ENCODE peak calls at places on chromosomes 13 and 19, in eight cellular contexts. One of them, this sample, is unnamed.

GRCh38 chr19:29610213-29610573 is 4.1 kb downstream of the POP4 start:
- DNase-seq in GM10248: no peak
- DNase-seq in fibroblast of lung: no peak
- DNase-seq in fibroblast of the aortic adventitia: no peak
- DNase-seq in progenitor cell of endocrine pancreas: no peak
- DNase-seq in ascending aorta: no peak
- DNase-seq in B cell: no peak
- DNase-seq in adrenal gland: no peak
- DNase-seq in this sample: no peak

GRCh38 chr19:40266111-40266510 is 19.0 kb downstream of the AKT2 start:
- DNase-seq in GM10248: no peak
- DNase-seq in fibroblast of lung: no peak
- DNase-seq in fibroblast of the aortic adventitia: no peak
- DNase-seq in progenitor cell of endocrine pancreas: no peak
- DNase-seq in ascending aorta: no peak
- DNase-seq in B cell: no peak
- DNase-seq in adrenal gland: peak
- DNase-seq in this sample: no peak

GRCh38 chr13:92913840-92914239 is 312.8 kb upstream of the GPC6 start:
- DNase-seq in GM10248: no peak
- DNase-seq in fibroblast of lung: no peak
- DNase-seq in fibroblast of the aortic adventitia: no peak
- DNase-seq in progenitor cell of endocrine pancreas: no peak
- DNase-seq in ascending aorta: no peak
- DNase-seq in B cell: no peak
- DNase-seq in adrenal gland: no peak
- DNase-seq in this sample: no peak

GRCh38 chr13:39970177-39970846 is 314.9 kb downstream of the COG6 start:
- DNase-seq in GM10248: no peak
- DNase-seq in fibroblast of lung: no peak
- DNase-seq in fibroblast of the aortic adventitia: no peak
- DNase-seq in progenitor cell of endocrine pancreas: no peak
- DNase-seq in ascending aorta: no peak
- DNase-seq in B cell: no peak
- DNase-seq in adrenal gland: no peak
- DNase-seq in this sample: no peak

GRCh38 chr13:43305416-43305815 is 282.0 kb downstream of the DNAJC15 start:
- DNase-seq in GM10248: no peak
- DNase-seq in fibroblast of lung: no peak
- DNase-seq in fibroblast of the aortic adventitia: peak
- DNase-seq in progenitor cell of endocrine pancreas: no peak
- DNase-seq in ascending aorta: no peak
- DNase-seq in B cell: no peak
- DNase-seq in adrenal gland: no peak
- DNase-seq in this sample: no peak

GRCh38 chr13:77565635-77566034 is 30.1 kb downstream of the SCEL start:
- DNase-seq in GM10248: peak
- DNase-seq in fibroblast of lung: peak
- DNase-seq in fibroblast of the aortic adventitia: peak
- DNase-seq in progenitor cell of endocrine pancreas: no peak
- DNase-seq in ascending aorta: no peak
- DNase-seq in B cell: peak
- DNase-seq in adrenal gland: no peak
- DNase-seq in this sample: no peak

GRCh38 chr19:30074741-30075460 is 132.9 kb downstream of the URI1 start:
- DNase-seq in GM10248: no peak
- DNase-seq in fibroblast of lung: no peak
- DNase-seq in fibroblast of the aortic adventitia: no peak
- DNase-seq in progenitor cell of endocrine pancreas: no peak
- DNase-seq in ascending aorta: peak
- DNase-seq in B cell: no peak
- DNase-seq in adrenal gland: no peak
- DNase-seq in this sample: no peak

GRCh38 chr19:40716031-40716654 is 543 bp downstream of the COQ8B start:
- DNase-seq in GM10248: no peak
- DNase-seq in fibroblast of lung: no peak
- DNase-seq in fibroblast of the aortic adventitia: no peak
- DNase-seq in progenitor cell of endocrine pancreas: no peak
- DNase-seq in ascending aorta: no peak
- DNase-seq in B cell: no peak
- DNase-seq in adrenal gland: peak
- DNase-seq in this sample: peak

GRCh38 chr13:94860981-94861407 is 148.6 kb upstream of the SOX21 start:
- DNase-seq in GM10248: no peak
- DNase-seq in fibroblast of lung: peak
- DNase-seq in fibroblast of the aortic adventitia: peak
- DNase-seq in progenitor cell of endocrine pancreas: no peak
- DNase-seq in ascending aorta: no peak
- DNase-seq in B cell: no peak
- DNase-seq in adrenal gland: peak
- DNase-seq in this sample: no peak

GRCh38 chr13:24348385-24348784 is 39.0 kb downstream of the C1QTNF9 start:
- DNase-seq in GM10248: no peak
- DNase-seq in fibroblast of lung: no peak
- DNase-seq in fibroblast of the aortic adventitia: no peak
- DNase-seq in progenitor cell of endocrine pancreas: no peak
- DNase-seq in ascending aorta: no peak
- DNase-seq in B cell: no peak
- DNase-seq in adrenal gland: no peak
- DNase-seq in this sample: no peak

GRCh38 chr19:1168877-1169791 is 4.9 kb downstream of the SBNO2 start:
- DNase-seq in GM10248: no peak
- DNase-seq in fibroblast of lung: peak
- DNase-seq in fibroblast of the aortic adventitia: peak
- DNase-seq in progenitor cell of endocrine pancreas: no peak
- DNase-seq in ascending aorta: no peak
- DNase-seq in B cell: no peak
- DNase-seq in adrenal gland: peak
- DNase-seq in this sample: no peak

GRCh38 chr13:97117388-97117910 is 104.7 kb upstream of the MBNL2 start:
- DNase-seq in GM10248: no peak
- DNase-seq in fibroblast of lung: no peak
- DNase-seq in fibroblast of the aortic adventitia: no peak
- DNase-seq in progenitor cell of endocrine pancreas: no peak
- DNase-seq in ascending aorta: no peak
- DNase-seq in B cell: no peak
- DNase-seq in adrenal gland: no peak
- DNase-seq in this sample: no peak

GRCh38 chr13:80070024-80070703 is 270.8 kb downstream of the SPRY2 start:
- DNase-seq in GM10248: no peak
- DNase-seq in fibroblast of lung: no peak
- DNase-seq in fibroblast of the aortic adventitia: no peak
- DNase-seq in progenitor cell of endocrine pancreas: no peak
- DNase-seq in ascending aorta: no peak
- DNase-seq in B cell: no peak
- DNase-seq in adrenal gland: no peak
- DNase-seq in this sample: no peak

GRCh38 chr13:29688193-29688592 is 92.7 kb upstream of the SLC7A1 start:
- DNase-seq in GM10248: no peak
- DNase-seq in fibroblast of lung: no peak
- DNase-seq in fibroblast of the aortic adventitia: no peak
- DNase-seq in progenitor cell of endocrine pancreas: no peak
- DNase-seq in ascending aorta: no peak
- DNase-seq in B cell: no peak
- DNase-seq in adrenal gland: no peak
- DNase-seq in this sample: no peak

GRCh38 chr19:19459707-19460251 is 54.3 kb downstream of the GATAD2A start:
- DNase-seq in GM10248: peak
- DNase-seq in fibroblast of lung: peak
- DNase-seq in fibroblast of the aortic adventitia: peak
- DNase-seq in progenitor cell of endocrine pancreas: no peak
- DNase-seq in ascending aorta: peak
- DNase-seq in B cell: peak
- DNase-seq in adrenal gland: peak
- DNase-seq in this sample: peak

GRCh38 chr13:80374453-80374852 is 33.5 kb upstream of the SPRY2 start:
- DNase-seq in GM10248: no peak
- DNase-seq in fibroblast of lung: no peak
- DNase-seq in fibroblast of the aortic adventitia: peak
- DNase-seq in progenitor cell of endocrine pancreas: no peak
- DNase-seq in ascending aorta: no peak
- DNase-seq in B cell: no peak
- DNase-seq in adrenal gland: no peak
- DNase-seq in this sample: no peak

GRCh38 chr19:13277104-13277809 is 127.0 kb downstream of the IER2 start:
- DNase-seq in GM10248: peak
- DNase-seq in fibroblast of lung: peak
- DNase-seq in fibroblast of the aortic adventitia: peak
- DNase-seq in progenitor cell of endocrine pancreas: peak
- DNase-seq in ascending aorta: peak
- DNase-seq in B cell: peak
- DNase-seq in adrenal gland: peak
- DNase-seq in this sample: peak

GRCh38 chr13:73440296-73440895 is 381.6 kb downstream of the KLF5 start:
- DNase-seq in GM10248: no peak
- DNase-seq in fibroblast of lung: peak
- DNase-seq in fibroblast of the aortic adventitia: peak
- DNase-seq in progenitor cell of endocrine pancreas: no peak
- DNase-seq in ascending aorta: no peak
- DNase-seq in B cell: no peak
- DNase-seq in adrenal gland: no peak
- DNase-seq in this sample: peak

GRCh38 chr19:34471906-34472305 is 9.7 kb upstream of the WTIP start:
- DNase-seq in GM10248: no peak
- DNase-seq in fibroblast of lung: no peak
- DNase-seq in fibroblast of the aortic adventitia: no peak
- DNase-seq in progenitor cell of endocrine pancreas: no peak
- DNase-seq in ascending aorta: no peak
- DNase-seq in B cell: no peak
- DNase-seq in adrenal gland: no peak
- DNase-seq in this sample: no peak

GRCh38 chr13:37656247-37656940 is 57.8 kb upstream of the POSTN start:
- DNase-seq in GM10248: no peak
- DNase-seq in fibroblast of lung: peak
- DNase-seq in fibroblast of the aortic adventitia: peak
- DNase-seq in progenitor cell of endocrine pancreas: no peak
- DNase-seq in ascending aorta: peak
- DNase-seq in B cell: no peak
- DNase-seq in adrenal gland: no peak
- DNase-seq in this sample: no peak

GRCh38 chr19:48417436-48417835 is 24.0 kb downstream of the GRIN2D start:
- DNase-seq in GM10248: no peak
- DNase-seq in fibroblast of lung: no peak
- DNase-seq in fibroblast of the aortic adventitia: no peak
- DNase-seq in progenitor cell of endocrine pancreas: no peak
- DNase-seq in ascending aorta: no peak
- DNase-seq in B cell: no peak
- DNase-seq in adrenal gland: peak
- DNase-seq in this sample: no peak

GRCh38 chr19:48415869-48416268 is 22.4 kb downstream of the GRIN2D start:
- DNase-seq in GM10248: no peak
- DNase-seq in fibroblast of lung: no peak
- DNase-seq in fibroblast of the aortic adventitia: no peak
- DNase-seq in progenitor cell of endocrine pancreas: no peak
- DNase-seq in ascending aorta: no peak
- DNase-seq in B cell: no peak
- DNase-seq in adrenal gland: no peak
- DNase-seq in this sample: no peak

GRCh38 chr19:48421548-48421947 is 24.2 kb upstream of the GRWD1 start:
- DNase-seq in GM10248: no peak
- DNase-seq in fibroblast of lung: no peak
- DNase-seq in fibroblast of the aortic adventitia: peak
- DNase-seq in progenitor cell of endocrine pancreas: no peak
- DNase-seq in ascending aorta: no peak
- DNase-seq in B cell: no peak
- DNase-seq in adrenal gland: no peak
- DNase-seq in this sample: no peak

GRCh38 chr19:48419158-48419920 is 25.9 kb downstream of the GRIN2D start:
- DNase-seq in GM10248: peak
- DNase-seq in fibroblast of lung: peak
- DNase-seq in fibroblast of the aortic adventitia: no peak
- DNase-seq in progenitor cell of endocrine pancreas: no peak
- DNase-seq in ascending aorta: no peak
- DNase-seq in B cell: peak
- DNase-seq in adrenal gland: peak
- DNase-seq in this sample: peak

GRCh38 chr19:48418317-48419064 is 25.0 kb downstream of the GRIN2D start:
- DNase-seq in GM10248: no peak
- DNase-seq in fibroblast of lung: no peak
- DNase-seq in fibroblast of the aortic adventitia: no peak
- DNase-seq in progenitor cell of endocrine pancreas: no peak
- DNase-seq in ascending aorta: no peak
- DNase-seq in B cell: no peak
- DNase-seq in adrenal gland: no peak
- DNase-seq in this sample: peak
- TF ChIP-seq CTCF in GM10248: no peak
- TF ChIP-seq CTCF in fibroblast of lung: peak
- TF ChIP-seq CTCF in fibroblast of the aortic adventitia: no peak
- TF ChIP-seq CTCF in progenitor cell of endocrine pancreas: no peak
- TF ChIP-seq CTCF in ascending aorta: no peak
- TF ChIP-seq CTCF in B cell: no peak
- TF ChIP-seq CTCF in adrenal gland: no peak
- TF ChIP-seq CTCF in this sample: no peak

GRCh38 chr19:52351512-52351911 is 15.5 kb downstream of the ZNF610 start:
- DNase-seq in GM10248: no peak
- DNase-seq in fibroblast of lung: no peak
- DNase-seq in fibroblast of the aortic adventitia: no peak
- DNase-seq in progenitor cell of endocrine pancreas: peak
- DNase-seq in ascending aorta: no peak
- DNase-seq in B cell: no peak
- DNase-seq in adrenal gland: no peak
- DNase-seq in this sample: peak
- TF ChIP-seq CTCF in GM10248: no peak
- TF ChIP-seq CTCF in fibroblast of lung: no peak
- TF ChIP-seq CTCF in fibroblast of the aortic adventitia: no peak
- TF ChIP-seq CTCF in progenitor cell of endocrine pancreas: peak
- TF ChIP-seq CTCF in ascending aorta: no peak
- TF ChIP-seq CTCF in B cell: no peak
- TF ChIP-seq CTCF in adrenal gland: no peak
- TF ChIP-seq CTCF in this sample: no peak

GRCh38 chr13:107296804-107297203 is 728.9 kb upstream of the ARGLU1 start:
- DNase-seq in GM10248: no peak
- DNase-seq in fibroblast of lung: peak
- DNase-seq in fibroblast of the aortic adventitia: peak
- DNase-seq in progenitor cell of endocrine pancreas: no peak
- DNase-seq in ascending aorta: no peak
- DNase-seq in B cell: no peak
- DNase-seq in adrenal gland: no peak
- DNase-seq in this sample: no peak
- TF ChIP-seq CTCF in GM10248: no peak
- TF ChIP-seq CTCF in fibroblast of lung: no peak
- TF ChIP-seq CTCF in fibroblast of the aortic adventitia: no peak
- TF ChIP-seq CTCF in progenitor cell of endocrine pancreas: no peak
- TF ChIP-seq CTCF in ascending aorta: no peak
- TF ChIP-seq CTCF in B cell: no peak
- TF ChIP-seq CTCF in adrenal gland: no peak
- TF ChIP-seq CTCF in this sample: no peak

DNA sequence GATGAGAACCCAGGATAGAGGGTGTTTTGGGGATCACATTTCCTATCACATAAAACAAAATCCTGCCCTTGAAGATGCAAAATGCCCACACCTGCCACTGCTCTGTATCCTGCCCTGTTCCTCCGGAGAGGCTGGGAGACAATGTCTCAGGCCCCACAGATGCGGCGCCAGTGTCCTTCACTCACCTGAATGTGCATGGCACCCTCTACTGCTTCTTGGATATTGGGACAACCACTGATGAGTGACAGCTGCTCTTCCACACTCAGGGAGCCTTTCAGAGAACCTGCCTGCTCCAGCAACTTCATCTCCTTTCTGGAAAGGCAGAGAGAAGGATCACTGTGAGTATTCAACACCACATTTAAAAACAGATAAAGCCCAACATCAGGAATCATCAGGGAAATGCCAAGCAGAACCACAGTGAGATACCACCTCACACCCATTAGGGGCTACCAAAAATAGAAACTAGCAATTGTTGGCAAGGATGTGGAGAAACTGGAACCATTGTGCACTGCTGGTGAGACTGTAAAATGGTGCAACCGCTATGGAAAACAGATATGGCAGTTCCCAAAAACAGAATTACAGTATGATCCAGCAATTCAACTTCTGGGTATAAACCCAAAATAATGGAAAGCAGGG is 36.4 kb downstream of the CRYL1 start:
- DNase-seq in GM10248: peak
- DNase-seq in fibroblast of lung: peak
- DNase-seq in fibroblast of the aortic adventitia: no peak
- DNase-seq in progenitor cell of endocrine pancreas: no peak
- DNase-seq in ascending aorta: no peak
- DNase-seq in B cell: no peak
- DNase-seq in adrenal gland: no peak
- DNase-seq in this sample: no peak
- TF ChIP-seq CTCF in GM10248: no peak
- TF ChIP-seq CTCF in fibroblast of lung: peak
- TF ChIP-seq CTCF in fibroblast of the aortic adventitia: no peak
- TF ChIP-seq CTCF in progenitor cell of endocrine pancreas: no peak
- TF ChIP-seq CTCF in ascending aorta: no peak
- TF ChIP-seq CTCF in B cell: no peak
- TF ChIP-seq CTCF in adrenal gland: peak
- TF ChIP-seq CTCF in this sample: no peak

This sample was measured in activated CD8-positive, alpha-beta T cell treated with anti-CD3 and anti-CD28 coated beads for 36 hours.